ENCODE peak calls at places on chromosomes 13 and 19, in five cellular contexts. T is H9, K is IMR-90, N is neuronal stem cell, F is H1. S is an unnamed sample.

GRCh38 chr19:55080121-55080914 is 4.6 kb downstream of the EPS8L1 start:
- DNase-seq in T (peak; percentile 92), K (peak; percentile 55), N (no peak), F (no peak), S (peak; percentile 74)

GRCh38 chr19:50826492-50827240 is 3.1 kb upstream of the KLK1 start:
- DNase-seq in T (no peak), K (no peak), N (no peak), F (no peak), S (no peak)

GRCh38 chr13:96025283-96025682 is 27.9 kb downstream of the UGGT2 start:
- DNase-seq in T (no peak), K (no peak), N (no peak), F (no peak), S (no peak)

GRCh38 chr19:31127132-31127967 is 221.9 kb downstream of the TSHZ3 start:
- DNase-seq in T (no peak), K (peak; percentile 99), N (no peak), F (peak; percentile 21), S (no peak)

GRCh38 chr19:34232566-34233481 is 21.5 kb upstream of the GARRE1 start:
- DNase-seq in T (no peak), K (peak; percentile 96), N (no peak), F (no peak), S (peak; percentile 23)

GRCh38 chr13:20137875-20138274 is 23.0 kb downstream of the GJA3 start:
- DNase-seq in T (no peak), K (no peak), N (no peak), F (no peak), S (no peak)

GRCh38 chr13:109476001-109476400 is 310.4 kb downstream of the IRS2 start:
- DNase-seq in T (no peak), K (no peak), N (no peak), F (no peak), S (peak; percentile 21)

GRCh38 chr13:46905249-46905648 is 8.4 kb upstream of the HTR2A start:
- DNase-seq in T (no peak), K (peak; percentile 26), N (no peak), F (peak; percentile 2), S (no peak)

GRCh38 chr19:6481541-6482342 is at the start of gene DENND1C:
- DNase-seq in T (peak; percentile 61), K (no peak), N (no peak), F (no peak), S (no peak)

GRCh38 chr13:30422056-30422914 is at the start of gene UBE2L5:
- DNase-seq in T (peak; percentile 89), K (peak; percentile 74), N (peak; percentile 66), F (no peak), S (peak; percentile 77)

GRCh38 chr13:77325371-77325941 is 1.4 kb downstream of the MYCBP2 start:
- DNase-seq in T (no peak), K (no peak), N (no peak), F (no peak), S (no peak)

GRCh38 chr13:24491853-24492252 is 20.7 kb downstream of the PARP4 start:
- DNase-seq in T (no peak), K (no peak), N (no peak), F (no peak), S (no peak)

GRCh38 chr13:111215081-111216047 is 100.3 kb downstream of the ARHGEF7 start:
- DNase-seq in T (no peak), K (no peak), N (no peak), F (no peak), S (no peak)

GRCh38 chr13:111323950-111324651 is 3.7 kb downstream of the TEX29 start:
- DNase-seq in T (peak; percentile 25), K (peak; percentile 5), N (no peak), F (no peak), S (no peak)

GRCh38 chr13:41956272-41956671 is 4.6 kb downstream of the VWA8 start:
- DNase-seq in T (no peak), K (no peak), N (no peak), F (no peak), S (no peak)

GRCh38 chr13:23696610-23697009 is 126.4 kb downstream of the TNFRSF19 start:
- DNase-seq in T (no peak), K (peak; percentile 29), N (no peak), F (no peak), S (no peak)

GRCh38 chr19:23075031-23075733 is 41.6 kb upstream of the ZNF730 start:
- DNase-seq in T (peak; percentile 97), K (peak; percentile 72), N (peak; percentile 81), F (peak; percentile 92), S (peak; percentile 78)

GRCh38 chr19:45972081-45972943 is 1.4 kb downstream of the NOVA2 start:
- DNase-seq in T (no peak), K (no peak), N (no peak), F (no peak), S (no peak)

GRCh38 chr13:22428188-22428828 is 752.5 kb upstream of the SGCG start:
- DNase-seq in T (no peak), K (no peak), N (no peak), F (no peak), S (peak; percentile 81)

GRCh38 chr13:113859311-113860050 is 4.4 kb downstream of the GAS6 start:
- DNase-seq in T (peak; percentile 19), K (no peak), N (no peak), F (no peak), S (no peak)

GRCh38 chr19:37905936-37906867 is at the start of gene WDR87:
- DNase-seq in T (peak; percentile 95), K (no peak), N (peak; percentile 90), F (peak; percentile 87), S (peak; percentile 87)

GRCh38 chr13:23399254-23399796 is 34.2 kb downstream of the SACS start:
- DNase-seq in T (peak; percentile 76), K (no peak), N (no peak), F (no peak), S (no peak)

GRCh38 chr13:63425131-63425530 is 2009.5 kb upstream of the PCDH20 start:
- DNase-seq in T (no peak), K (peak; percentile 43), N (no peak), F (no peak), S (no peak)

GRCh38 chr19:43638991-43639494 is 607 bp downstream of the CADM4 start:
- DNase-seq in T (no peak), K (no peak), N (no peak), F (no peak), S (no peak)
- H3K14ac ChIP-seq in T (peak overlapping the region; percentile 60), K (no peak overlapping the region), N (peak overlapping the region; percentile 5), F (no peak overlapping the region), S (no peak overlapping the region)

GRCh38 chr19:41543582-41543981 is 32.4 kb upstream of the CEACAM21 start:
- DNase-seq in T (no peak), K (no peak), N (no peak), F (no peak), S (no peak)
- H3K23ac ChIP-seq in T (no peak overlapping the region), K (no peak overlapping the region), N (no peak overlapping the region), F (no peak overlapping the region), S (no peak overlapping the region)

GRCh38 chr13:98317573-98318171 is 140.6 kb upstream of the RNF113B start:
- DNase-seq in T (no peak), K (no peak), N (no peak), F (no peak), S (no peak)

GRCh38 chr13:98318263-98318878 is 141.3 kb upstream of the RNF113B start:
- DNase-seq in T (no peak), K (no peak), N (no peak), F (no peak), S (no peak)

GRCh38 chr13:98315466-98315865 is 138.4 kb upstream of the RNF113B start:
- DNase-seq in T (no peak), K (peak; percentile 71), N (no peak), F (no peak), S (peak; percentile 18)

GRCh38 chr13:98313938-98314292 is 136.8 kb upstream of the RNF113B start:
- DNase-seq in T (no peak), K (no peak), N (no peak), F (no peak), S (no peak)

DNA sequence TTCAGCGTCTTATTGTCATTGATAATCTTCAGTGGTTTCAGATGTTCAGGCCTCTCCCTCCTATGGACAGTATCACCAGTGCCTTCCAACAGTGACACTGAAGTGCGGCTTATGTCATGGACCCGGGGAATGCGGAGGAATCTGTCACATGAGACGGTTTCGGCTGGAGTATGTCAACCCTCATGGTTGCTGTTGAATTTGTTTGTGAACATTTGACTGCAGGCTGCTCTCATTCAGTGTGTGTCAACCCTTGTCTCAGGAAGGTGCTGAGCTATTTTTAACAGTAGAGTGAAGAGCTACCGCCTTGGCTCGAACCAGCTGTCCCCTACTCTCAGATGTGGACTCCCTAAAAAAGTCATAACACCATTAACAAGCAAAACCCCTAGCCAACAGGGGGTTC is 138.8 kb upstream of the RNF113B start:
- DNase-seq in T (no peak), K (no peak), N (no peak), F (no peak), S (peak; percentile 32)
- H3K14ac ChIP-seq in T (no peak overlapping the region), K (peak overlapping the region; percentile 48), N (no peak overlapping the region), F (no peak overlapping the region), S (no peak overlapping the region)

DNA sequence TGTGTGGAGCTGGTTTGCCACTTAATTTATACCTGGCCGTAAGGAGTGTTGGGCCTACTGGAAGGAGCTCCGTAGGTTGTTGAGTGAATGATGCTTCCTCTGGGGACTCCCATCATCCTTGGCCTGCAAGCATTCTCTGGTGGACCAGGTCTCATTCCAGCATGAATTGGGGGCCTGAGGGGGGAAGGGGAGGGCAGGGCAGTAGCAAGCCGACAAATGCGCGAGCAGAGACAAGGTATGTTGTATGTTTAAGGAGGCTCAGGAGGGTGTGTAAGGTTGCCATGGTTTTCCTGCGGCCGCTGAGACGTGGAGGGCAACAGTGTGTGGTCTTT is 730 bp downstream of the ZNF264 start:
- DNase-seq in T (no peak), K (peak; percentile 4), N (no peak), F (no peak), S (no peak)
- H3K23ac ChIP-seq in T (no peak overlapping the region), K (peak overlapping the region; percentile 91), N (no peak overlapping the region), F (no peak overlapping the region), S (no peak overlapping the region)

GRCh38 chr19:13888281-13888680 is 11.3 kb downstream of the NANOS3 start:
- DNase-seq in T (no peak), K (no peak), N (no peak), F (no peak), S (no peak)
- H3K14ac ChIP-seq in T (no peak overlapping the region), K (no peak overlapping the region), N (no peak overlapping the region), F (no peak overlapping the region), S (no peak overlapping the region)

DNA sequence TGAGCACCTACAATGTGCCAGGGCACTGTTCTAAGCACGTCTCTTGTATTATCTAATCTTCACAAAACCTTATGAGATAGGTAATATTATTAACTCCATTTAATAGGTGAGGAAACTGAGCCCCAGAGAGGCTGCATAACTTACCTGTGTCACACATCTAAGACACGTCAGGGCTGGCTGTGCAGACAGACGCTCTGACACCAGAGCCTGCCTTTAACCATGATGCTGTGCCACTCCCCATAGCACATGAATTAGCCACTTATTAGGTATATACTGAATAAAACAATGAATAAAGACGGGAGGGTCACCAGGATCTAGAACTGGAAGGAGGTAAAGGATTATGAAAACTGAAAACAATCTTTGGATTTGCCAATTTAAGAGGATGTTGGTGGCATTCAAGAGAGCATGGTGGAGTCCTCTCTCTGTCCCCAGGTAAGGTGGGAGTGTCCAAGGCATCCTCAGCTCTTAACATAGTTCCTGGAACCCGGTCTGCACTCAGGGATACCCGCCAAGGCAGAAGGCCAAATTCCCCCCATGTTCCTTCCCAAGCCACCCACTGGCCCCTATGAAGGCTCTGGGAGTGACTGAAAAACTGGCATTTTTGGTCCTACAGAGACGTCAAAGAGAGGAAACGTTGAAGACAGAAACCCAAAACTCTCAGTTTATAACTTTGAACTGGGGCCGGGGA is 479.7 kb downstream of the FOXO1 start:
- DNase-seq in T (no peak), K (no peak), N (no peak), F (no peak), S (no peak)
- H3K23ac ChIP-seq in T (no peak overlapping the region), K (no peak overlapping the region), N (no peak overlapping the region), F (no peak overlapping the region), S (no peak overlapping the region)

S was measured in trophoblast cell.